ENCODE peak calls at places on chromosomes 2 and 18, in ten cellular contexts. C is sigmoid colon; O is gastrocnemius medialis; N is mesendoderm; E is effector memory CD4-positive, alpha-beta T cell; F is aorta; Y is Panc1; Z is IMR-90; W is psoas muscle; U is cardiac muscle cell. K is an unnamed sample. For H3K4me1 and H3K27me3, the result is how much of the 10 kb centered on the place peaks cover.

GRCh38 chr2:178306351-178307073 is 112.2 kb downstream of the OSBPL6 start:
- DNase-seq in C (no peak), O (peak), N (peak), E (no peak), F (no peak), Y (peak), Z (peak), W (no peak), U (peak), K (no peak)

GRCh38 chr18:40739029-40739428 is 1216.0 kb upstream of the PIK3C3 start:
- DNase-seq in C (no peak), O (no peak), N (no peak), E (no peak), F (no peak), Y (no peak), Z (no peak), W (no peak), U (no peak), K (no peak)

GRCh38 chr2:240140920-240141319 is 462 bp upstream of the OTOS start:
- DNase-seq in C (no peak), O (peak), N (no peak), E (no peak), F (peak), Y (no peak), Z (no peak), W (peak), U (no peak), K (no peak)

GRCh38 chr18:10046178-10046807 is 132.5 kb downstream of the VAPA start:
- DNase-seq in C (no peak), O (no peak), N (no peak), E (no peak), F (no peak), Y (no peak), Z (no peak), W (no peak), U (no peak), K (no peak)

GRCh38 chr2:224802407-224802806 is 86.2 kb upstream of the CCDC195 start:
- DNase-seq in C (no peak), O (no peak), N (peak), E (no peak), F (no peak), Y (no peak), Z (peak), W (no peak), U (no peak), K (no peak)

GRCh38 chr2:142603761-142604160 is 273.7 kb upstream of the KYNU start:
- DNase-seq in C (no peak), O (no peak), N (no peak), E (no peak), F (no peak), Y (no peak), Z (no peak), W (no peak), U (no peak), K (no peak)

GRCh38 chr18:79397288-79397829 is 1.6 kb downstream of the NFATC1 start:
- DNase-seq in C (peak), O (no peak), N (no peak), E (no peak), F (peak), Y (no peak), Z (no peak), W (peak), U (no peak), K (no peak)

GRCh38 chr2:222568866-222569265 is 87.0 kb downstream of the FARSB start:
- DNase-seq in C (peak), O (peak), N (no peak), E (no peak), F (no peak), Y (no peak), Z (peak), W (peak), U (peak), K (no peak)

GRCh38 chr18:12398625-12399024 is 9.1 kb upstream of the PRELID3A start:
- DNase-seq in C (no peak), O (no peak), N (no peak), E (no peak), F (no peak), Y (no peak), Z (no peak), W (no peak), U (no peak), K (no peak)

GRCh38 chr2:134307334-134307733 is 53.5 kb downstream of the MGAT5 start:
- DNase-seq in C (no peak), O (no peak), N (no peak), E (no peak), F (no peak), Y (no peak), Z (no peak), W (no peak), U (no peak), K (no peak)

GRCh38 chr2:191601060-191601459 is 76.9 kb upstream of the NABP1 start:
- DNase-seq in C (no peak), O (no peak), N (no peak), E (no peak), F (peak), Y (no peak), Z (no peak), W (no peak), U (no peak), K (no peak)

GRCh38 chr2:177678939-177679338 is 286.4 kb downstream of the AGPS start:
- DNase-seq in C (no peak), O (no peak), N (no peak), E (no peak), F (no peak), Y (no peak), Z (no peak), W (no peak), U (no peak), K (no peak)

GRCh38 chr2:6864938-6865345 is 765 bp downstream of the CMPK2 start:
- DNase-seq in C (peak), O (no peak), N (peak), E (no peak), F (no peak), Y (no peak), Z (no peak), W (peak), U (no peak), K (peak)

GRCh38 chr2:128594953-128595677 is 276.4 kb upstream of the HS6ST1 start:
- DNase-seq in C (peak), O (no peak), N (no peak), E (no peak), F (no peak), Y (no peak), Z (no peak), W (no peak), U (no peak), K (no peak)

GRCh38 chr2:31992025-31992566 is 18.7 kb downstream of the MEMO1 start:
- DNase-seq in C (no peak), O (no peak), N (peak), E (no peak), F (no peak), Y (no peak), Z (no peak), W (no peak), U (no peak), K (no peak)

GRCh38 chr2:133039531-133039930 is 369.5 kb upstream of the LYPD1 start:
- DNase-seq in C (no peak), O (no peak), N (no peak), E (no peak), F (no peak), Y (no peak), Z (peak), W (no peak), U (no peak), K (no peak)

GRCh38 chr18:63831080-63831788 is 56.0 kb downstream of the SERPINB7 start:
- DNase-seq in C (no peak), O (no peak), N (peak), E (no peak), F (no peak), Y (no peak), Z (peak), W (no peak), U (no peak), K (no peak)

GRCh38 chr18:10015288-10015701 is 101.5 kb downstream of the VAPA start:
- DNase-seq in C (no peak), O (no peak), N (no peak), E (no peak), F (no peak), Y (no peak), Z (peak), W (no peak), U (peak), K (no peak)

GRCh38 chr18:23279931-23280330 is 144.6 kb downstream of the CABLES1 start:
- DNase-seq in C (no peak), O (no peak), N (no peak), E (no peak), F (no peak), Y (no peak), Z (no peak), W (no peak), U (no peak), K (no peak)

GRCh38 chr2:147045113-147045512 is 799.7 kb upstream of the ACVR2A start:
- DNase-seq in C (no peak), O (peak), N (peak), E (no peak), F (no peak), Y (peak), Z (peak), W (peak), U (peak), K (peak)

GRCh38 chr2:190343500-190344274 is at the start of gene INPP1:
- DNase-seq in C (peak), O (peak), N (peak), E (peak), F (peak), Y (no peak), Z (peak), W (peak), U (peak), K (peak)

GRCh38 chr2:25851740-25852503 is 26.4 kb downstream of the ASXL2 start:
- DNase-seq in C (no peak), O (no peak), N (peak), E (no peak), F (no peak), Y (peak), Z (peak), W (no peak), U (peak), K (peak)

GRCh38 chr18:77343846-77344527 is 94.3 kb downstream of the GALR1 start:
- DNase-seq in C (no peak), O (no peak), N (no peak), E (no peak), F (no peak), Y (no peak), Z (no peak), W (no peak), U (no peak), K (no peak)

GRCh38 chr18:1968801-1969498 is 602.4 kb downstream of the METTL4 start:
- DNase-seq in C (no peak), O (no peak), N (peak), E (no peak), F (no peak), Y (no peak), Z (no peak), W (no peak), U (no peak), K (no peak)

GRCh38 chr18:23690505-23691068 is 1.3 kb downstream of the LAMA3 start:
- DNase-seq in C (no peak), O (no peak), N (no peak), E (no peak), F (no peak), Y (no peak), Z (no peak), W (no peak), U (no peak), K (no peak)

GRCh38 chr2:62410015-62410453 is 96.0 kb downstream of the TMEM17 start:
- DNase-seq in C (no peak), O (no peak), N (peak), E (no peak), F (no peak), Y (no peak), Z (no peak), W (no peak), U (peak), K (no peak)

GRCh38 chr2:1707771-1708351 is 36.5 kb downstream of the PXDN start:
- DNase-seq in C (peak), O (peak), N (peak), E (no peak), F (peak), Y (no peak), Z (peak), W (peak), U (no peak), K (no peak)

GRCh38 chr2:159187095-159187494 is 99.4 kb downstream of the WDSUB1 start:
- DNase-seq in C (no peak), O (no peak), N (no peak), E (no peak), F (no peak), Y (no peak), Z (peak), W (no peak), U (no peak), K (no peak)

GRCh38 chr2:151182396-151182795 is 79.3 kb downstream of the RBM43 start:
- DNase-seq in C (no peak), O (no peak), N (no peak), E (no peak), F (no peak), Y (no peak), Z (no peak), W (no peak), U (no peak), K (no peak)

GRCh38 chr2:235605306-235605998 is 111.6 kb downstream of the AGAP1 start:
- DNase-seq in C (peak), O (peak), N (peak), E (peak), F (peak), Y (no peak), Z (peak), W (peak), U (peak), K (peak)

GRCh38 chr18:59733411-59733810 is 36.2 kb upstream of the CCBE1 start:
- DNase-seq in C (no peak), O (no peak), N (no peak), E (no peak), F (no peak), Y (no peak), Z (no peak), W (no peak), U (no peak), K (no peak)

GRCh38 chr18:9362869-9363268 is 28.3 kb downstream of the TWSG1 start:
- DNase-seq in C (no peak), O (no peak), N (peak), E (no peak), F (no peak), Y (no peak), Z (no peak), W (no peak), U (no peak), K (no peak)

GRCh38 chr2:199197448-199197847 is 260.3 kb downstream of the SATB2 start:
- DNase-seq in C (no peak), O (no peak), N (no peak), E (no peak), F (no peak), Y (no peak), Z (no peak), W (no peak), U (no peak), K (no peak)

GRCh38 chr2:215299337-215299859 is 12.5 kb upstream of the ATIC start:
- DNase-seq in C (no peak), O (peak), N (peak), E (no peak), F (no peak), Y (no peak), Z (no peak), W (no peak), U (peak), K (no peak)

GRCh38 chr2:58633576-58634365 is 392.6 kb upstream of the FANCL start:
- DNase-seq in C (no peak), O (no peak), N (peak), E (no peak), F (no peak), Y (peak), Z (no peak), W (no peak), U (no peak), K (no peak)

GRCh38 chr2:20208487-20208882 is 16.4 kb downstream of the SDC1 start:
- DNase-seq in C (no peak), O (no peak), N (no peak), E (no peak), F (no peak), Y (no peak), Z (no peak), W (no peak), U (no peak), K (no peak)
- H3K4me1 ChIP-seq in C (under half), O (under half), N (under half), E (under half), F (under half), Y (under half), Z (under half), W (under half), U (under half), K (under half)

GRCh38 chr2:105581568-105581944 is 163.2 kb upstream of the NCK2 start:
- DNase-seq in C (no peak), O (no peak), N (no peak), E (no peak), F (no peak), Y (no peak), Z (no peak), W (no peak), U (no peak), K (no peak)
- H3K27ac ChIP-seq in C (no peak), O (no peak), N (no peak), E (no peak), F (no peak), Y (no peak), Z (no peak), W (no peak), U (no peak), K (no peak)

GRCh38 chr2:63723709-63724108 is 118.0 kb upstream of the UGP2 start:
- DNase-seq in C (no peak), O (no peak), N (no peak), E (no peak), F (no peak), Y (no peak), Z (no peak), W (no peak), U (no peak), K (no peak)

GRCh38 chr2:63716146-63716545 is 125.5 kb upstream of the UGP2 start:
- DNase-seq in C (no peak), O (no peak), N (no peak), E (no peak), F (no peak), Y (no peak), Z (no peak), W (no peak), U (no peak), K (no peak)

GRCh38 chr2:63719052-63719451 is 122.6 kb upstream of the UGP2 start:
- DNase-seq in C (no peak), O (no peak), N (no peak), E (no peak), F (no peak), Y (no peak), Z (no peak), W (no peak), U (no peak), K (no peak)

GRCh38 chr2:63721082-63721424 is 120.6 kb upstream of the UGP2 start:
- DNase-seq in C (no peak), O (no peak), N (no peak), E (no peak), F (no peak), Y (no peak), Z (no peak), W (no peak), U (no peak), K (no peak)
- H3K27me3 ChIP-seq in C (under half), O (under half), N (under half), E (under half), F (under half), Y (under half), Z (under half), W (under half), U (under half), K (under half)

DNA sequence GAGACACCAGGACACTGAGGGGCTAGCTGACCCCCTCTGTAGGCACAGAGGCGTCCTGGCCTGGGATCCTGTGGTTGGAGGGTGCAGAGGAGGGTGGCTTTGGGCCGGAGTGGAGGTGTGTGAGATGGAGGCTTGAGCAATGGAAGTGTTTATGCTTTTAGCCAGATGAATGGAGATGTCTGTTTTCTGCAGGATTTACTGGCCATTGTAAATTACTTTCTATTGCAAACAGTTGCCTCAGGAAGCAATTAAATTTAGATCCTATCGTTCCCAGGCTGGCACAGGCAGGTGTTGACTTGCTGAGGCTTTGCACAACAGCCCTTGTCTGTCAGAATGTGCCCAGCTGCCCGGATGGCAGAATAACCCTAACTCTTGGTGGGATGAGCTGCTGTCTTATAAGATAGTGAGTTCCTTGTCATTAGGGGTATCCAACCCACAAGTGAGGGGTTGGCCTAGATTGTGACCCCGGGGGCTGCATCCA is 1.8 kb upstream of the ARID5A start:
- DNase-seq in C (peak), O (peak), N (no peak), E (no peak), F (peak), Y (no peak), Z (no peak), W (peak), U (no peak), K (no peak)
- H3K4me1 ChIP-seq in C (half or more), O (half or more), N (under half), E (under half), F (under half), Y (half or more), Z (under half), W (half or more), U (under half), K (half or more)

GRCh38 chr2:112877423-112877822 is 33.5 kb upstream of the IL37 start:
- DNase-seq in C (no peak), O (no peak), N (no peak), E (no peak), F (no peak), Y (no peak), Z (peak), W (no peak), U (no peak), K (no peak)
- H3K27ac ChIP-seq in C (no peak), O (no peak), N (no peak), E (no peak), F (no peak), Y (no peak), Z (no peak), W (no peak), U (no peak), K (no peak)

GRCh38 chr2:88121678-88122077 is 6.2 kb downstream of the FABP1 start:
- DNase-seq in C (no peak), O (no peak), N (no peak), E (no peak), F (no peak), Y (no peak), Z (no peak), W (no peak), U (no peak), K (no peak)
- H3K27me3 ChIP-seq in C (under half), O (under half), N (under half), E (under half), F (under half), Y (under half), Z (under half), W (under half), U (under half), K (under half)

GRCh38 chr2:144711084-144711483 is 191.2 kb upstream of the ZEB2 start:
- DNase-seq in C (no peak), O (no peak), N (no peak), E (no peak), F (no peak), Y (no peak), Z (no peak), W (no peak), U (no peak), K (no peak)

GRCh38 chr2:144711546-144712276 is 191.8 kb upstream of the ZEB2 start:
- DNase-seq in C (no peak), O (no peak), N (no peak), E (no peak), F (no peak), Y (no peak), Z (no peak), W (no peak), U (no peak), K (no peak)

GRCh38 chr2:144715992-144716391 is 196.1 kb upstream of the ZEB2 start:
- DNase-seq in C (no peak), O (no peak), N (no peak), E (no peak), F (no peak), Y (no peak), Z (no peak), W (no peak), U (no peak), K (no peak)

GRCh38 chr2:144712277-144712944 is 192.5 kb upstream of the ZEB2 start:
- DNase-seq in C (no peak), O (no peak), N (no peak), E (no peak), F (no peak), Y (no peak), Z (peak), W (no peak), U (peak), K (no peak)

GRCh38 chr2:144713410-144713809 is 193.5 kb upstream of the ZEB2 start:
- DNase-seq in C (no peak), O (no peak), N (no peak), E (no peak), F (no peak), Y (no peak), Z (no peak), W (no peak), U (peak), K (no peak)
- H3K4me1 ChIP-seq in C (under half), O (under half), N (under half), E (under half), F (under half), Y (under half), Z (under half), W (under half), U (under half), K (under half)

GRCh38 chr18:46260016-46260878 is 156.1 kb downstream of the HAUS1 start:
- DNase-seq in C (no peak), O (no peak), N (peak), E (no peak), F (no peak), Y (no peak), Z (peak), W (no peak), U (peak), K (no peak)

GRCh38 chr18:46264255-46264654 is 160.1 kb downstream of the HAUS1 start:
- DNase-seq in C (no peak), O (no peak), N (peak), E (no peak), F (no peak), Y (no peak), Z (no peak), W (no peak), U (no peak), K (peak)

GRCh38 chr18:46260879-46261143 is 156.6 kb downstream of the HAUS1 start:
- DNase-seq in C (no peak), O (no peak), N (no peak), E (no peak), F (no peak), Y (no peak), Z (peak), W (no peak), U (no peak), K (no peak)

GRCh38 chr18:46262856-46263255 is 158.7 kb downstream of the HAUS1 start:
- DNase-seq in C (no peak), O (no peak), N (peak), E (no peak), F (no peak), Y (no peak), Z (no peak), W (no peak), U (no peak), K (no peak)

DNA sequence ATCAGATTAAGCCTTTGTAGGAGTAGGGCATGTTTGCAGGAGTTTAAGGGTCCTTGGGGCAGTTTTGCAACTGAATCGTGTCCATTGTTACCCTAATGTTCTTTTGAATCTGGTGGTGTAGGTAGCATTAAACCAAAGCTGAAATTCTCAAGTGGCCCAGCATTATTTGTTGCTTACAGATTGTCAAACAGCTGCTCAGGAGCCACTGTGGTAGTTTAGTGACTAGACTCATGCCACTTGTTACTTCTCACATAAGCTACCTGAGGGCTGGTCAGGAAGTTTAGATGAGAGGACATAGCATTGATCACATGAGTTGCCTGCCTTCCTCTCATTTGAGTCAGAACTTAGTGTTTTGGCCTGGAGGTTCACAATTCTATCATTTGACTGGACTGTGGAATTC is 157.6 kb downstream of the HAUS1 start:
- DNase-seq in C (no peak), O (no peak), N (peak), E (no peak), F (no peak), Y (no peak), Z (peak), W (no peak), U (no peak), K (no peak)
- H3K27ac ChIP-seq in C (no peak), O (no peak), N (no peak), E (no peak), F (peak), Y (no peak), Z (no peak), W (no peak), U (peak), K (no peak)